ENCODE peak calls at places on chromosome 17, in eight cellular contexts. P, H, X, A, B, Z, Q and W are unnamed samples.

GRCh38 chr17:19538095-19539039 is 4.7 kb downstream of the SLC47A1 start:
- DNase-seq in P (no peak), H (no peak), X (no peak), A (no peak), B (no peak), Z (no peak), Q (no peak), W (no peak)

GRCh38 chr17:50130778-50131317 is 888 bp upstream of the SAMD14 start:
- DNase-seq in P (no peak), H (no peak), X (no peak), A (peak), B (no peak), Z (no peak), Q (no peak), W (no peak)

GRCh38 chr17:43578699-43579569 is 32.8 kb upstream of the ETV4 start:
- DNase-seq in P (no peak), H (peak), X (peak), A (no peak), B (peak), Z (no peak), Q (peak), W (peak)

GRCh38 chr17:50331085-50331791 is 14.7 kb upstream of the XYLT2 start:
- DNase-seq in P (no peak), H (no peak), X (peak), A (no peak), B (no peak), Z (no peak), Q (no peak), W (no peak)

GRCh38 chr17:51677875-51678274 is 417.5 kb downstream of the UTP18 start:
- DNase-seq in P (no peak), H (no peak), X (no peak), A (no peak), B (no peak), Z (no peak), Q (no peak), W (no peak)

GRCh38 chr17:30716461-30717289 is 107.8 kb downstream of the CRLF3 start:
- DNase-seq in P (no peak), H (peak), X (no peak), A (no peak), B (no peak), Z (no peak), Q (no peak), W (no peak)

GRCh38 chr17:10628756-10629155 is 28.4 kb downstream of the MYH3 start:
- DNase-seq in P (no peak), H (no peak), X (no peak), A (no peak), B (no peak), Z (no peak), Q (no peak), W (no peak)

GRCh38 chr17:55134486-55135157 is 130.1 kb upstream of the HLF start:
- DNase-seq in P (no peak), H (no peak), X (no peak), A (no peak), B (no peak), Z (no peak), Q (no peak), W (peak)

GRCh38 chr17:74720506-74720905 is 7.8 kb upstream of the CD300LF start:
- DNase-seq in P (no peak), H (no peak), X (no peak), A (no peak), B (no peak), Z (no peak), Q (no peak), W (no peak)

GRCh38 chr17:40019140-40019991 is 4.1 kb downstream of the CSF3 start:
- DNase-seq in P (no peak), H (peak), X (peak), A (no peak), B (no peak), Z (no peak), Q (no peak), W (no peak)

GRCh38 chr17:73455050-73455687 is 143.4 kb upstream of the CDC42EP4 start:
- DNase-seq in P (no peak), H (no peak), X (no peak), A (no peak), B (no peak), Z (no peak), Q (no peak), W (no peak)

GRCh38 chr17:7403043-7403901 is 625 bp downstream of the TMEM256 start:
- DNase-seq in P (no peak), H (peak), X (no peak), A (peak), B (no peak), Z (no peak), Q (no peak), W (no peak)